ENCODE peak calls at places on chromosomes 3 and 15, in nine cellular contexts. R, K, B, X, Q, L, T, E and J are unnamed samples.

GRCh38 chr3:13708871-13709595 is 160.1 kb downstream of the FBLN2 start:
- DNase-seq in R (no peak), K (peak; percentile 1), B (no peak), X (no peak), Q (no peak), L (no peak), T (peak; percentile 3), E (peak; percentile 32), J (no peak)

GRCh38 chr3:189621948-189622603 is 9.1 kb upstream of the TP63 start:
- DNase-seq in R (no peak), K (no peak), B (no peak), X (no peak), Q (no peak), L (no peak), T (no peak), E (no peak), J (no peak)

GRCh38 chr3:127139601-127140500 is 53.1 kb upstream of the PRR23E start:
- DNase-seq in R (no peak), K (no peak), B (no peak), X (no peak), Q (no peak), L (no peak), T (no peak), E (peak; percentile 42), J (no peak)

GRCh38 chr3:43747641-43748040 is 56.9 kb downstream of the ABHD5 start:
- DNase-seq in R (no peak), K (no peak), B (no peak), X (no peak), Q (no peak), L (no peak), T (no peak), E (no peak), J (no peak)

GRCh38 chr3:63232764-63233396 is 45.2 kb upstream of the SYNPR start:
- DNase-seq in R (no peak), K (no peak), B (no peak), X (no peak), Q (no peak), L (no peak), T (no peak), E (no peak), J (no peak)

GRCh38 chr3:134079111-134079531 is 49.4 kb upstream of the SLCO2A1 start:
- DNase-seq in R (no peak), K (no peak), B (no peak), X (no peak), Q (no peak), L (no peak), T (no peak), E (no peak), J (no peak)

GRCh38 chr15:48996276-48996675 is 32.6 kb upstream of the SHC4 start:
- DNase-seq in R (no peak), K (no peak), B (no peak), X (no peak), Q (no peak), L (no peak), T (no peak), E (no peak), J (no peak)

GRCh38 chr15:59268199-59268979 is 61.7 kb downstream of the LDHAL6B start:
- DNase-seq in R (no peak), K (no peak), B (no peak), X (no peak), Q (no peak), L (no peak), T (no peak), E (no peak), J (no peak)